ENCODE peak calls at places on chromosomes 6 and 20, in seven cellular contexts. O, Q, J, V, A, G and T are unnamed samples.

GRCh38 chr6:27591660-27592059 is 118.8 kb upstream of the ZNF184 start:
- DNase-seq in O (no peak), Q (no peak), J (peak), V (no peak), A (no peak), G (peak), T (no peak)

GRCh38 chr6:132122871-132123270 is 171.7 kb upstream of the CCN2 start:
- DNase-seq in O (no peak), Q (no peak), J (peak), V (peak), A (no peak), G (no peak), T (no peak)

GRCh38 chr6:2999005-2999620 is 581 bp upstream of the NQO2 start:
- DNase-seq in O (peak), Q (no peak), J (peak), V (no peak), A (no peak), G (no peak), T (no peak)

GRCh38 chr6:87832025-87832825 is 130.2 kb upstream of the AKIRIN2 start:
- DNase-seq in O (no peak), Q (peak), J (peak), V (no peak), A (no peak), G (peak), T (no peak)

GRCh38 chr6:26057899-26058298 is 29.3 kb upstream of the HFE start:
- DNase-seq in O (no peak), Q (no peak), J (no peak), V (no peak), A (no peak), G (no peak), T (no peak)

GRCh38 chr6:156425374-156425773 is 351.8 kb upstream of the ARID1B start:
- DNase-seq in O (no peak), Q (no peak), J (peak), V (peak), A (no peak), G (no peak), T (no peak)

GRCh38 chr6:132734694-132735236 is 20.9 kb upstream of the VNN1 start:
- DNase-seq in O (no peak), Q (no peak), J (no peak), V (peak), A (no peak), G (no peak), T (no peak)

GRCh38 chr6:79440590-79440989 is 96.6 kb downstream of the LCA5 start:
- DNase-seq in O (no peak), Q (no peak), J (no peak), V (no peak), A (no peak), G (peak), T (no peak)

GRCh38 chr20:64001607-64002011 is 20.7 kb downstream of the PRPF6 start:
- DNase-seq in O (no peak), Q (no peak), J (peak), V (no peak), A (no peak), G (no peak), T (no peak)

GRCh38 chr6:68527691-68528090 is 107.4 kb upstream of the ADGRB3 start:
- DNase-seq in O (no peak), Q (no peak), J (no peak), V (no peak), A (no peak), G (no peak), T (no peak)

GRCh38 chr6:130517444-130517931 is 151.7 kb downstream of the TMEM200A start:
- DNase-seq in O (no peak), Q (peak), J (peak), V (no peak), A (no peak), G (peak), T (no peak)